ENCODE peak calls at places on chromosome 22, in four cellular contexts. R is LoVo, Y is HT1080, H is HEK293T. V is an unnamed sample.
A peak's percentile ranks its signal among the peaks of the same experiment; 100 is the strongest.

GRCh38 chr22:17198188-17199130 is 20.8 kb downstream of the ADA2 start:
- DNase-seq in R (no peak), Y (no peak), H (no peak), V (no peak)

GRCh38 chr22:39943366-39943765 is 16.8 kb upstream of the TMA7B start:
- DNase-seq in R (no peak), Y (no peak), H (peak; percentile 53), V (no peak)

GRCh38 chr22:38799265-38800002 is 5.5 kb upstream of the DNAL4 start:
- DNase-seq in R (no peak), Y (peak; percentile 64), H (no peak), V (peak; percentile 43)

GRCh38 chr22:27509132-27509920 is 292.2 kb downstream of the MN1 start:
- DNase-seq in R (no peak), Y (no peak), H (no peak), V (no peak)

GRCh38 chr22:44347098-44347497 is 34.3 kb upstream of the SHISAL1 start:
- DNase-seq in R (no peak), Y (no peak), H (no peak), V (no peak)

GRCh38 chr22:48373626-48374173 is 1454.0 kb downstream of the BRD1 start:
- DNase-seq in R (no peak), Y (no peak), H (no peak), V (no peak)

GRCh38 chr22:29055192-29055830 is 6.3 kb downstream of the C22orf31 start:
- DNase-seq in R (no peak), Y (no peak), H (no peak), V (no peak)

GRCh38 chr22:50702261-50702671 is 29.6 kb downstream of the SHANK3 start:
- DNase-seq in R (no peak), Y (no peak), H (no peak), V (no peak)

GRCh38 chr22:49724030-49724892 is 103.4 kb downstream of the BRD1 start:
- DNase-seq in R (no peak), Y (no peak), H (no peak), V (no peak)

GRCh38 chr22:30445438-30445936 is 19.9 kb downstream of the MTFP1 start:
- DNase-seq in R (no peak), Y (no peak), H (no peak), V (peak; percentile 15)

GRCh38 chr22:28799125-28799833 is 1.1 kb downstream of the XBP1 start:
- DNase-seq in R (peak; percentile 78), Y (peak; percentile 78), H (peak; percentile 37), V (peak; percentile 95)

GRCh38 chr22:24161909-24162308 is 19.4 kb upstream of the SUSD2 start:
- DNase-seq in R (no peak), Y (no peak), H (no peak), V (no peak)

GRCh38 chr22:23862103-23862502 is 4.4 kb downstream of the SLC2A11 start:
- DNase-seq in R (peak; percentile 24), Y (peak; percentile 47), H (peak; percentile 73), V (peak; percentile 52)

GRCh38 chr22:43275545-43275981 is 67.6 kb downstream of the SCUBE1 start:
- DNase-seq in R (peak; percentile 76), Y (peak; percentile 92), H (no peak), V (no peak)

GRCh38 chr22:17808688-17809403 is 34.6 kb upstream of the BID start:
- DNase-seq in R (no peak), Y (no peak), H (no peak), V (no peak)

GRCh38 chr22:39596601-39597000 is 26.0 kb downstream of the CACNA1I start:
- DNase-seq in R (no peak), Y (no peak), H (no peak), V (no peak)

V was measured in adipocyte.